ENCODE peak calls at places on chromosomes 12 and 14, in five cellular contexts. X, C, W, V and F are unnamed samples.

GRCh38 chr12:8078400-8078799 is 3.7 kb upstream of the NECAP1 start:
- DNase-seq in X (peak; percentile 72), C (peak; percentile 61), W (peak; percentile 52), V (peak; percentile 80), F (peak; percentile 62)

GRCh38 chr14:69318901-69319475 is 59.0 kb downstream of the GALNT16 start:
- DNase-seq in X (no peak), C (no peak), W (no peak), V (no peak), F (no peak)

GRCh38 chr12:47775100-47775911 is 2.3 kb downstream of the SLC48A1 start:
- DNase-seq in X (peak; percentile 64), C (no peak), W (no peak), V (no peak), F (no peak)

GRCh38 chr12:109861689-109862314 is 18.5 kb downstream of the GLTP start:
- DNase-seq in X (no peak), C (no peak), W (no peak), V (no peak), F (peak; percentile 34)

GRCh38 chr14:22282429-22282828 is 306.6 kb downstream of the DAD1 start:
- DNase-seq in X (no peak), C (no peak), W (no peak), V (no peak), F (no peak)

GRCh38 chr12:65649126-65649525 is 175.2 kb upstream of the HMGA2 start:
- DNase-seq in X (peak; percentile 98), C (peak; percentile 99), W (no peak), V (no peak), F (peak; percentile 98)

GRCh38 chr12:31752450-31752849 is 23.6 kb upstream of the AMN1 start:
- DNase-seq in X (no peak), C (peak; percentile 35), W (no peak), V (no peak), F (no peak)

GRCh38 chr14:55366271-55366670 is 45.4 kb downstream of the ATG14 start:
- DNase-seq in X (peak; percentile 60), C (no peak), W (no peak), V (no peak), F (no peak)

GRCh38 chr14:34682787-34683321 is 31.5 kb downstream of the CFL2 start:
- DNase-seq in X (peak; percentile 30), C (no peak), W (no peak), V (no peak), F (no peak)

GRCh38 chr12:58148405-58148804 is 207.0 kb downstream of the ATP23 start:
- DNase-seq in X (peak; percentile 87), C (peak; percentile 12), W (no peak), V (no peak), F (peak; percentile 53)

GRCh38 chr14:37610945-37611523 is 15.6 kb downstream of the TTC6 start:
- DNase-seq in X (no peak), C (no peak), W (no peak), V (no peak), F (no peak)

GRCh38 chr12:109112720-109113465 is 3.5 kb upstream of the ACACB start:
- DNase-seq in X (no peak), C (no peak), W (no peak), V (peak; percentile 24), F (no peak)

GRCh38 chr12:19643635-19644034 is 204.3 kb downstream of the AEBP2 start:
- DNase-seq in X (peak; percentile 50), C (peak; percentile 63), W (peak; percentile 50), V (peak; percentile 78), F (peak; percentile 11)